ENCODE peak calls at places on chromosomes 2 and 18, in five cellular contexts. F is K562, X is SK-N-SH, Z is GM12878, I is HepG2. L is an unnamed sample.
A peak's percentile ranks its signal among the peaks of the same experiment; 100 is the strongest.

GRCh38 chr2:64699712-64700111 is 46.0 kb upstream of the SERTAD2 start:
- DNase-seq in X (no peak), Z (peak; percentile 63), I (no peak), F (no peak), L (no peak)

GRCh38 chr2:157460384-157460837 is 16.5 kb upstream of the CYTIP start:
- DNase-seq in I (peak; percentile 24), X (no peak), F (no peak), Z (no peak), L (no peak)

GRCh38 chr2:231991664-231992063 is 30.2 kb downstream of the DIS3L2 start:
- DNase-seq in F (no peak), X (no peak), Z (no peak), I (no peak), L (no peak)

GRCh38 chr2:5987117-5987787 is 295.1 kb downstream of the SOX11 start:
- DNase-seq in F (no peak), I (no peak), Z (no peak), X (peak; percentile 59), L (no peak)

GRCh38 chr2:44964704-44965343 is 23.3 kb downstream of the SIX3 start:
- DNase-seq in Z (no peak), I (no peak), F (peak; percentile 33), X (peak; percentile 76), L (no peak)

GRCh38 chr2:225456619-225457260 is 57.2 kb downstream of the NYAP2 start:
- DNase-seq in F (no peak), I (no peak), X (no peak), Z (no peak), L (no peak)

GRCh38 chr2:149767516-149767974 is 180.0 kb upstream of the MMADHC start:
- DNase-seq in Z (no peak), I (no peak), F (no peak), X (no peak), L (no peak)

GRCh38 chr18:43139288-43139946 is 23.9 kb upstream of the RIT2 start:
- DNase-seq in X (no peak), F (no peak), Z (no peak), I (no peak), L (no peak)

GRCh38 chr18:23967321-23968089 is 47.0 kb upstream of the TTC39C start:
- DNase-seq in X (no peak), Z (peak; percentile 53), I (no peak), F (no peak), L (peak; percentile 85)

GRCh38 chr2:6780765-6781274 is 84.9 kb downstream of the CMPK2 start:
- DNase-seq in Z (peak; percentile 12), X (peak; percentile 76), F (no peak), I (no peak), L (peak; percentile 84)

GRCh38 chr2:155412599-155412998 is 714.1 kb downstream of the KCNJ3 start:
- DNase-seq in X (no peak), Z (peak; percentile 41), I (no peak), F (no peak), L (no peak)

GRCh38 chr2:45935791-45936622 is 284.5 kb downstream of the PRKCE start:
- DNase-seq in I (peak; percentile 79), F (peak; percentile 77), Z (no peak), X (peak; percentile 88), L (peak; percentile 45)

GRCh38 chr2:233455491-233455890 is 101.2 kb downstream of the DGKD start:
- DNase-seq in F (no peak), X (no peak), Z (no peak), I (no peak), L (no peak)

GRCh38 chr2:85390941-85391669 is 19.1 kb downstream of the CAPG start:
- DNase-seq in I (peak; percentile 59), X (peak; percentile 60), Z (no peak), F (peak; percentile 85), L (no peak)

GRCh38 chr2:215476424-215476823 is 40.6 kb upstream of the FN1 start:
- DNase-seq in Z (no peak), I (no peak), F (no peak), X (no peak), L (no peak)

GRCh38 chr18:25164837-25165791 is 186.9 kb downstream of the ZNF521 start:
- DNase-seq in F (no peak), I (peak; percentile 2), Z (no peak), X (no peak), L (no peak)

DNA sequence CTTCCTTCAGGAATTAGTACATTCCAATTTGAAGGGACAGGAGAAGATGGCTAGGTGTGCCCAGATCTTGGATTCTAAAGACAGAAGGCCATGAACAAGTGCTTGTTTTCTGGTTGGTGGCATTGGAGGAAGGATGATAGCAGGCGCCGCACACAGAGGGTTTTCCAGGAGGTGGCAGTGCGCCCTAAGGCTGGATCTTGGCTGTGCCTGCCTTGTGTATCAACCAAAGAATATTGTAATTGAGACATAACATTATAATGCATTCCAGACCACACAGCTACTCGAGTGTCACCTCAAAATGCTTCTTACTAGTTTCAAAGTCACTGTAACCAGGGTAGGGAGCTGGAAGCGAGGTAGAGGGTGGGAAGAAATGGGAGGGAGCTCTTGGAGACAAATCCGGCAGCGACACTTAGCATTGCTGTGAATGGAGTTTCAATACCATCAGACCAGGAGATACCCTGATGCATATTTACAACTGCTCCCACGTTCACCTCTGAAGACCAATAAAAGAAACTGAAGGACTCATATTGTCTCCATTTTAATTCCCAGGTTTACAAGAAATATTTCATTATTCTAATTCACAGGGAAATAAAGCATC is 42.5 kb downstream of the CPO start:
- DNase-seq in X (peak; percentile 68), Z (no peak), I (no peak), F (no peak), L (peak; percentile 74)
- TF ChIP-seq GABPA in X (no peak), Z (no peak), I (no peak), F (no peak), L (no peak)

GRCh38 chr2:218010116-218010837 is 7.5 kb upstream of the TNS1 start:
- DNase-seq in F (peak; percentile 68), Z (no peak), X (peak; percentile 91), I (no peak), L (no peak)
- TF ChIP-seq REST in F (no peak), Z (no peak), X (no peak), I (no peak), L (no peak)

DNA sequence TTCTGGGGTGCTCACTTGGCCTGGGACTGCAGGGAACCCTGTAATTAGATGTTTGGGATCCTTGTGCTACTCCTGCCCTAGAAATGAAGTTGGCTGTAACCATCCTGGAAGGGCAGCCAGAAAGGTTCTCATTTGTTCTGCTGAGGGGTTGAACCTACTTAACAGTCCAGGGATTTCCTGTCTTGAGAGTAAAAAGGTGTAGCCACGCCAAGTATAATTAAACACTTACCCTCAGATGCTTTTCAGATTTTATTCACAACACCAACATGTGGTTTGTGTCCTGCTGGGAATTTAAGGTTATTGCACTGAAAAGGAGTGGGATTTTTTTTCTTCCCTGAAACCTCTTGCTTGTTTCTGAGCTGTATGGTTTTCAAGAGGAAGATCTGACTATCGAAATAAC is 222.4 kb upstream of the APCDD1 start:
- DNase-seq in X (no peak), I (no peak), Z (no peak), F (no peak), L (no peak)
- TF ChIP-seq GABPA in X (no peak), I (no peak), Z (no peak), F (no peak), L (no peak)

GRCh38 chr2:216949685-216950397 is 90.0 kb upstream of the TNP1 start:
- DNase-seq in I (no peak), Z (peak; percentile 19), F (no peak), X (no peak), L (no peak)
- TF ChIP-seq REST in I (no peak), Z (no peak), F (no peak), X (no peak), L (no peak)

DNA sequence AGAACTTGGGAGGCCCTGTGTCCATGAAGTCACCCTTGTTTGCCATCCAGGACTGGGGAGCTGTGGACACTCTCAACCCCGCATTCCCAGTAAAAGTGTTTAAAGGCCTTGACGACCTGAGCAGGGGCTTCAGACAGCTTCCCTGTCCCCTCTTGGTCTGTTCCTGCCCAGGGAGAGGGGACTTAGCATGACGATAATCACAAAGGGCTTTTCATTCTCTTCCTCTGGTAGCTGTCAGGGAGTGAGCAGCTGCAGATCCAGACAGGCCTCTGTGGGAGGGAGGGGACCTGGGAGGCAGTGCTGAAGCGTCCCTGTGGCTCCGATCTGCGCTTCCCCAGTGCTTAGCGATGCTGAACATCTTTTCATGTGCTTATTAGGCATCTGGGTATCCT is 77.8 kb upstream of the HS6ST1 start:
- DNase-seq in I (no peak), F (no peak), Z (no peak), X (peak; percentile 81), L (no peak)
- TF ChIP-seq GABPA in I (no peak), F (no peak), Z (no peak), X (no peak), L (no peak)

GRCh38 chr2:95270541-95271081 is 3.6 kb upstream of the PROM2 start:
- DNase-seq in I (no peak), F (no peak), X (no peak), Z (no peak), L (no peak)

GRCh38 chr2:95272781-95273180 is 1.5 kb upstream of the PROM2 start:
- DNase-seq in X (no peak), Z (no peak), I (no peak), F (no peak), L (no peak)

GRCh38 chr2:95271381-95271971 is 2.8 kb upstream of the PROM2 start:
- DNase-seq in F (no peak), X (no peak), Z (no peak), I (no peak), L (no peak)

GRCh38 chr2:95273911-95274290 is 348 bp upstream of the PROM2 start:
- DNase-seq in X (no peak), F (no peak), I (no peak), Z (no peak), L (no peak)

DNA sequence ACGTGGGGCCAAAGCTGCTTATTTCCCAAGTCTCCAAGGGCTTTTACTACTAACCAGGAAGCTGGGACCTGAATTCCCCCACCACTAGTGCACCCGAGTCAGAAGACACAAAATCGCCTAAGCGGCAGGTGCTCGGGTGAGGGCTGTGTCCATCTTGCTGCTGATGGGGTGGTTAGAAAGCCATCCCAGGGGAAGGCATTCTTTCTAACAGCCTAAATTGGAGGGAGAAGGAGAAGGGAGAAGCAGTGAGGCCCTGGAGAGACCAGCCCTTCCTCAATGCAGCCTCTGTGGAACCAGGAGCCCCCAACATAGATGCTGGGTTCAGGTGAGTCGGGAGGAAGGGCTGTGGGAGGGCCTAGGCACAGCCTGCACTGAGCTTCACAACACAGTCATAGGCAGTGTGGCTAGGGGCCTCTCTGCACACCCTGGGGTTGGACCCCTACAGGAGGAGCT is 1.9 kb upstream of the PROM2 start:
- DNase-seq in F (no peak), Z (no peak), X (no peak), I (no peak), L (no peak)
- TF ChIP-seq REST in F (no peak), Z (no peak), X (no peak), I (no peak), L (no peak)

GRCh38 chr18:79901665-79902064 is 49.8 kb downstream of the SLC66A2 start:
- DNase-seq in Z (no peak), X (no peak), I (no peak), F (no peak), L (no peak)
- TF ChIP-seq GABPA in Z (no peak), X (no peak), I (no peak), F (no peak), L (no peak)

GRCh38 chr18:62990653-62991052 is 275.3 kb downstream of the PHLPP1 start:
- DNase-seq in I (no peak), F (no peak), Z (no peak), X (no peak), L (no peak)
- TF ChIP-seq REST in I (no peak), F (no peak), Z (no peak), X (no peak), L (no peak)

L was measured in HL-60.